ENCODE peak calls at places on chromosomes 13 and 19, in seven cellular contexts. N, X, U, Q, W, S and B are unnamed samples.

GRCh38 chr19:1933245-1933644 is 7.7 kb upstream of the CSNK1G2 start:
- DNase-seq in X (no peak), U (no peak), S (no peak), W (no peak), Q (no peak), N (no peak), B (no peak)

GRCh38 chr19:12665646-12666304 is 767 bp downstream of the MAN2B1 start:
- DNase-seq in S (peak), W (no peak), N (no peak), Q (no peak), X (no peak), U (no peak), B (no peak)

GRCh38 chr13:27403252-27403678 is 21.2 kb upstream of the GTF3A start:
- DNase-seq in N (no peak), X (no peak), Q (peak), S (no peak), U (no peak), W (no peak), B (no peak)

GRCh38 chr19:13208131-13208963 is 58.1 kb downstream of the IER2 start:
- DNase-seq in U (peak), N (peak), S (peak), W (no peak), X (peak), Q (peak), B (no peak)

GRCh38 chr13:98083507-98083906 is 59.4 kb upstream of the FARP1 start:
- DNase-seq in Q (peak), W (no peak), X (no peak), U (no peak), N (no peak), S (no peak), B (no peak)

GRCh38 chr13:94254737-94255136 is 224.7 kb downstream of the DCT start:
- DNase-seq in Q (no peak), U (no peak), X (no peak), N (no peak), S (no peak), W (no peak), B (no peak)

GRCh38 chr13:32309812-32310706 is 5.1 kb downstream of the ZAR1L start:
- DNase-seq in Q (peak), U (peak), N (no peak), S (peak), X (peak), W (no peak), B (peak)

GRCh38 chr19:984165-984967 is at the start of gene WDR18:
- DNase-seq in N (peak), U (peak), W (peak), X (peak), S (peak), Q (peak), B (peak)

GRCh38 chr13:72458701-72459100 is 268.7 kb downstream of the MZT1 start:
- DNase-seq in Q (peak), S (no peak), W (no peak), N (no peak), X (no peak), U (no peak), B (no peak)

GRCh38 chr13:49046534-49046933 is 70.8 kb downstream of the FNDC3A start:
- DNase-seq in N (no peak), Q (peak), X (no peak), W (no peak), S (no peak), U (no peak), B (no peak)

GRCh38 chr19:2453431-2454025 is 3.2 kb downstream of the LMNB2 start:
- DNase-seq in N (no peak), X (peak), W (no peak), S (no peak), U (no peak), Q (no peak), B (no peak)

GRCh38 chr13:28501547-28501946 is 6.6 kb upstream of the FLT1 start:
- DNase-seq in W (no peak), S (no peak), X (no peak), U (no peak), N (no peak), Q (no peak), B (no peak)

GRCh38 chr13:113155201-113155600 is 3.2 kb upstream of the PROZ start:
- DNase-seq in W (no peak), U (no peak), N (no peak), Q (no peak), S (peak), X (peak), B (no peak)

GRCh38 chr19:30320916-30321315 is 51.3 kb upstream of the ZNF536 start:
- DNase-seq in N (no peak), W (no peak), U (no peak), Q (no peak), X (no peak), S (peak), B (no peak)

GRCh38 chr13:111225810-111226546 is 94.5 kb upstream of the TEX29 start:
- DNase-seq in Q (no peak), S (no peak), W (no peak), X (no peak), U (no peak), N (no peak), B (peak)

GRCh38 chr19:17647071-17648020 is 40.8 kb downstream of the UNC13A start:
- DNase-seq in X (peak), U (no peak), Q (no peak), N (no peak), W (no peak), S (no peak), B (no peak)

GRCh38 chr19:2992958-2993357 is 15.6 kb downstream of the TLE6 start:
- DNase-seq in S (no peak), U (no peak), N (no peak), Q (no peak), W (no peak), X (no peak), B (no peak)

GRCh38 chr19:38564981-38565685 is 52.6 kb downstream of the MAP4K1 start:
- DNase-seq in W (no peak), N (no peak), X (peak), Q (peak), U (peak), S (peak), B (no peak)

GRCh38 chr13:44108345-44108858 is 228.7 kb downstream of the LACC1 start:
- DNase-seq in U (no peak), N (no peak), W (no peak), S (no peak), X (no peak), Q (peak), B (no peak)

GRCh38 chr13:22061371-22061805 is 390.5 kb downstream of the FGF9 start:
- DNase-seq in Q (no peak), S (no peak), W (peak), U (peak), X (peak), N (no peak), B (no peak)

GRCh38 chr13:103694471-103694870 is 628.3 kb upstream of the SLC10A2 start:
- DNase-seq in Q (no peak), X (no peak), N (no peak), S (no peak), U (no peak), W (no peak), B (no peak)

GRCh38 chr13:110965038-110965754 is 50.3 kb upstream of the ANKRD10 start:
- DNase-seq in U (no peak), N (no peak), X (no peak), S (no peak), W (no peak), Q (peak), B (no peak)

GRCh38 chr13:50893211-50893852 is 16.3 kb upstream of the RNASEH2B start:
- DNase-seq in S (no peak), X (no peak), N (no peak), Q (peak), W (no peak), U (peak), B (peak)

GRCh38 chr13:25659091-25659502 is 287.3 kb downstream of the ATP8A2 start:
- DNase-seq in N (no peak), Q (no peak), U (no peak), X (no peak), W (no peak), S (no peak), B (no peak)

GRCh38 chr19:30362156-30362754 is 9.9 kb upstream of the ZNF536 start:
- DNase-seq in Q (no peak), W (no peak), S (no peak), X (peak), N (no peak), U (no peak), B (no peak)

GRCh38 chr13:28100149-28101121 is at the start of gene FLT3:
- DNase-seq in W (no peak), Q (peak), S (no peak), X (peak), U (peak), N (no peak), B (peak)

GRCh38 chr13:47788844-47789243 is 212.2 kb downstream of the SUCLA2 start:
- DNase-seq in U (no peak), N (no peak), S (no peak), X (no peak), Q (no peak), W (no peak), B (no peak)
- H3K4me3 ChIP-seq in U (no peak), N (no peak), S (no peak), X (no peak), Q (no peak), W (no peak), B (no peak)

GRCh38 chr19:46466536-46467199 is 4.7 kb downstream of the PNMA8A start:
- DNase-seq in X (no peak), W (no peak), S (peak), N (no peak), Q (peak), U (no peak), B (no peak)
- H3K4me3 ChIP-seq in X (no peak), W (no peak), S (no peak), N (no peak), Q (no peak), U (no peak), B (no peak)

GRCh38 chr13:30796132-30796832 is 60.9 kb downstream of the ALOX5AP start:
- DNase-seq in X (no peak), U (peak), S (no peak), W (no peak), N (no peak), Q (peak), B (peak)

GRCh38 chr13:30790592-30790991 is 55.2 kb downstream of the ALOX5AP start:
- DNase-seq in W (no peak), Q (no peak), N (no peak), S (no peak), X (no peak), U (no peak), B (no peak)

GRCh38 chr13:30791354-30791921 is 56.1 kb downstream of the ALOX5AP start:
- DNase-seq in W (no peak), X (no peak), S (no peak), U (no peak), N (no peak), Q (peak), B (no peak)

GRCh38 chr13:30789360-30789862 is 54.1 kb downstream of the ALOX5AP start:
- DNase-seq in Q (no peak), W (no peak), S (no peak), N (no peak), X (no peak), U (no peak), B (no peak)

DNA sequence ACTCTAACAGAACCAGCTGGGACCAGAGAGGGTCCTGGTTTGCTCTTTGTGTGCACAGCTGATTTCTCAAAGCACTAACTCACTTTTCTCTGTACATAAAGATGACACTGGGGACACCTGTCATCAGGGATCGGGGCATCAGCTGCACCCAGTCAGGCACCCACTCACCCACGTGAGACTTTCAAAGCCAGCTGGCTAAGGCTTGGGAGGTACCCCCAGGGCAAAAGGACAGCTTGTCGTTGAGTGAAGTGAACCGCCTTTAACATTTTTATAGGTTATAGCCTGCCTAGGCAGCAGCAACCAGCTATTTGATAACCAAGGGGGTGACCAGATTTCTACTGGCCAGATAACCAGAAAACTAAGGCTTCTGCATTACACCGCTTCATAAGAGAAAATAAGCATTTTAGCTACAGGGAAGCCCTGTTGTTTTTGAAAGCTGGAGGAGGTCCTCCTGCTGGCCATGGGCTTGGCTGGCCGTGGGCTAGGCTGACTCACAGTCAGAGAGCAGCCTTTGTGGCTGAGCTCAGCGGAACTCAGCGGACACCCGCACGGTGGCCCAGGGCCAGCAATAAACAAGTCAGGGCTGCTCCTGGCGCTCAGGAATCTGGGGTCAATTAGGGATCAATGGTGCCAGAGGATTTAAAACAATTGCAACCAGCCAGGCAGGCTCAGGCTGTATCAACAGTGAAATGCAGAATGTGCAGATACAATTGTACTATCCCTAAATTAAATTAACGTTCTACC is 57.1 kb downstream of the ALOX5AP start:
- DNase-seq in U (no peak), N (peak), S (no peak), Q (peak), X (peak), W (no peak), B (no peak)
- H3K4me3 ChIP-seq in U (no peak), N (no peak), S (no peak), Q (no peak), X (no peak), W (no peak), B (no peak)

GRCh38 chr19:41811036-41811435 is 14.6 kb downstream of the CEACAM3 start:
- DNase-seq in U (no peak), N (peak), X (no peak), S (no peak), W (no peak), Q (no peak), B (no peak)

GRCh38 chr19:41815301-41815700 is 18.9 kb downstream of the CEACAM3 start:
- DNase-seq in X (no peak), Q (no peak), U (no peak), S (no peak), W (no peak), N (no peak), B (no peak)

GRCh38 chr19:41811981-41812380 is 15.6 kb downstream of the CEACAM3 start:
- DNase-seq in X (no peak), Q (no peak), N (no peak), W (no peak), S (no peak), U (no peak), B (no peak)

GRCh38 chr19:41816761-41817160 is 20.4 kb downstream of the CEACAM3 start:
- DNase-seq in S (peak), X (no peak), W (no peak), Q (no peak), N (no peak), U (no peak), B (no peak)

GRCh38 chr19:41813911-41814310 is 17.5 kb downstream of the CEACAM3 start:
- DNase-seq in N (no peak), S (no peak), W (no peak), U (no peak), Q (no peak), X (no peak), B (no peak)
- H3K4me3 ChIP-seq in N (no peak), S (no peak), W (no peak), U (no peak), Q (no peak), X (no peak), B (no peak)